ENCODE peak calls at places on chromosomes 5 and 9, in seven cellular contexts. One of them, this sample, is unnamed.

GRCh38 chr5:36657563-36657995 is 51.2 kb downstream of the SLC1A3 start:
- DNase-seq in epithelial cell of esophagus: peak
- DNase-seq in stimulated activated naive CD4-positive, alpha-beta T cell: no peak
- DNase-seq in NCI-H1105 treated with DMSO at 0.1 percent for 48 hours: peak
- DNase-seq in Caco-2: no peak
- DNase-seq in NCI-H524: no peak
- DNase-seq in NCI-H1048: no peak
- DNase-seq in this sample: peak

GRCh38 chr9:131633491-131634031 is 88.2 kb downstream of the PRRT1B start:
- DNase-seq in NCI-H524: no peak
- DNase-seq in NCI-H1048: no peak
- DNase-seq in Caco-2: no peak
- DNase-seq in NCI-H1105 treated with DMSO at 0.1 percent for 48 hours: peak
- DNase-seq in stimulated activated naive CD4-positive, alpha-beta T cell: no peak
- DNase-seq in epithelial cell of esophagus: peak
- DNase-seq in this sample: peak

GRCh38 chr9:126407125-126407870 is 80.7 kb downstream of the MVB12B start:
- DNase-seq in stimulated activated naive CD4-positive, alpha-beta T cell: no peak
- DNase-seq in Caco-2: no peak
- DNase-seq in NCI-H1105 treated with DMSO at 0.1 percent for 48 hours: no peak
- DNase-seq in epithelial cell of esophagus: no peak
- DNase-seq in NCI-H524: no peak
- DNase-seq in NCI-H1048: no peak
- DNase-seq in this sample: peak

GRCh38 chr5:122707796-122708195 is 67.1 kb upstream of the SNX2 start:
- DNase-seq in Caco-2: no peak
- DNase-seq in epithelial cell of esophagus: peak
- DNase-seq in NCI-H1105 treated with DMSO at 0.1 percent for 48 hours: no peak
- DNase-seq in NCI-H1048: no peak
- DNase-seq in NCI-H524: no peak
- DNase-seq in stimulated activated naive CD4-positive, alpha-beta T cell: no peak
- DNase-seq in this sample: peak

GRCh38 chr5:57774439-57774838 is 291.8 kb upstream of the ACTBL2 start:
- DNase-seq in NCI-H524: no peak
- DNase-seq in Caco-2: no peak
- DNase-seq in NCI-H1105 treated with DMSO at 0.1 percent for 48 hours: no peak
- DNase-seq in epithelial cell of esophagus: no peak
- DNase-seq in stimulated activated naive CD4-positive, alpha-beta T cell: no peak
- DNase-seq in NCI-H1048: no peak
- DNase-seq in this sample: no peak

GRCh38 chr5:1274471-1274870 is 20.4 kb downstream of the TERT start:
- DNase-seq in NCI-H524: no peak
- DNase-seq in Caco-2: no peak
- DNase-seq in epithelial cell of esophagus: no peak
- DNase-seq in stimulated activated naive CD4-positive, alpha-beta T cell: no peak
- DNase-seq in NCI-H1105 treated with DMSO at 0.1 percent for 48 hours: no peak
- DNase-seq in NCI-H1048: no peak
- DNase-seq in this sample: no peak

GRCh38 chr5:1551426-1551825 is 27.7 kb upstream of the LPCAT1 start:
- DNase-seq in NCI-H1105 treated with DMSO at 0.1 percent for 48 hours: no peak
- DNase-seq in stimulated activated naive CD4-positive, alpha-beta T cell: no peak
- DNase-seq in NCI-H1048: no peak
- DNase-seq in epithelial cell of esophagus: no peak
- DNase-seq in Caco-2: no peak
- DNase-seq in NCI-H524: no peak
- DNase-seq in this sample: no peak

GRCh38 chr5:135138116-135138850 is 104.3 kb upstream of the PITX1 start:
- DNase-seq in stimulated activated naive CD4-positive, alpha-beta T cell: no peak
- DNase-seq in Caco-2: no peak
- DNase-seq in epithelial cell of esophagus: peak
- DNase-seq in NCI-H524: peak
- DNase-seq in NCI-H1048: no peak
- DNase-seq in NCI-H1105 treated with DMSO at 0.1 percent for 48 hours: no peak
- DNase-seq in this sample: peak

GRCh38 chr5:131628990-131629389 is 6.0 kb downstream of the RAPGEF6 start:
- DNase-seq in stimulated activated naive CD4-positive, alpha-beta T cell: no peak
- DNase-seq in NCI-H1105 treated with DMSO at 0.1 percent for 48 hours: no peak
- DNase-seq in epithelial cell of esophagus: peak
- DNase-seq in NCI-H1048: no peak
- DNase-seq in Caco-2: no peak
- DNase-seq in NCI-H524: no peak
- DNase-seq in this sample: peak

This sample was measured in GM23248.